ENCODE peak calls at places on chromosomes 5 and 9, in six cellular contexts. P is HCT116, E is HepG2, O is H1, C is K562, W is GM12878. M is an unnamed sample.

GRCh38 chr9:87076825-87077224 is 129.5 kb upstream of the GAS1 start:
- DNase-seq in P (no peak), E (no peak), O (no peak), W (no peak), C (no peak), M (peak)

GRCh38 chr9:126635661-126636439 is 22.1 kb downstream of the LMX1B start:
- DNase-seq in P (no peak), W (no peak), E (no peak), C (no peak), O (no peak), M (no peak)

GRCh38 chr9:112819635-112820496 is 69.3 kb downstream of the SNX30 start:
- DNase-seq in W (peak), O (no peak), C (peak), P (peak), E (peak), M (peak)

GRCh38 chr5:131640043-131640856 is 5.2 kb upstream of the RAPGEF6 start:
- DNase-seq in W (no peak), O (no peak), C (peak), P (no peak), E (no peak), M (peak)

GRCh38 chr9:23341346-23341745 is 484.7 kb downstream of the ELAVL2 start:
- DNase-seq in W (no peak), C (no peak), P (no peak), O (no peak), E (no peak), M (no peak)

GRCh38 chr5:117318528-117318927 is 743.9 kb upstream of the SEMA6A start:
- DNase-seq in W (no peak), P (peak), C (no peak), E (no peak), O (peak), M (no peak)

GRCh38 chr5:96809898-96810297 is 2.2 kb upstream of the ERAP1 start:
- DNase-seq in E (no peak), P (no peak), W (no peak), C (no peak), O (no peak), M (no peak)

GRCh38 chr5:40441733-40442132 is 238.0 kb upstream of the PTGER4 start:
- DNase-seq in P (no peak), W (no peak), O (no peak), C (no peak), E (peak), M (no peak)

GRCh38 chr9:133950206-133950915 is 41.8 kb downstream of the VAV2 start:
- DNase-seq in E (no peak), P (no peak), C (peak), W (no peak), O (no peak), M (peak)

GRCh38 chr9:133135193-133135745 is 14.2 kb upstream of the RALGDS start:
- DNase-seq in E (no peak), O (no peak), W (no peak), P (peak), C (no peak), M (peak)

GRCh38 chr9:93874242-93874641 is 80.9 kb downstream of the BARX1 start:
- DNase-seq in O (no peak), C (no peak), P (no peak), W (no peak), E (no peak), M (no peak)

GRCh38 chr5:43386960-43387362 is 25.2 kb downstream of the CCL28 start:
- DNase-seq in E (no peak), O (no peak), P (no peak), W (peak), C (no peak), M (peak)

GRCh38 chr9:105742088-105742487 is 47.7 kb downstream of the TMEM38B start:
- DNase-seq in W (no peak), P (no peak), E (no peak), O (no peak), C (no peak), M (no peak)

GRCh38 chr5:36458746-36459145 is 147.7 kb upstream of the SLC1A3 start:
- DNase-seq in P (no peak), W (no peak), O (no peak), C (no peak), E (no peak), M (no peak)

GRCh38 chr9:91978739-91979414 is 28.8 kb upstream of the ROR2 start:
- DNase-seq in E (no peak), P (peak), W (no peak), C (peak), O (peak), M (peak)

GRCh38 chr5:128338649-128339048 is 199.4 kb downstream of the FBN2 start:
- DNase-seq in O (no peak), C (no peak), P (no peak), W (no peak), E (no peak), M (no peak)

GRCh38 chr5:173234129-173234793 is 745 bp downstream of the NKX2-5 start:
- DNase-seq in E (no peak), W (no peak), C (no peak), P (no peak), O (peak), M (no peak)

GRCh38 chr5:164504141-164504772 is 998.8 kb downstream of the MAT2B start:
- DNase-seq in W (peak), P (peak), C (peak), E (peak), O (peak), M (peak)

GRCh38 chr9:133955821-133956411 is 36.2 kb downstream of the VAV2 start:
- DNase-seq in W (no peak), C (no peak), E (no peak), P (no peak), O (peak), M (peak)

GRCh38 chr9:86943223-86943870 is 4.0 kb downstream of the GAS1 start:
- DNase-seq in C (no peak), W (no peak), O (no peak), E (peak), P (no peak), M (no peak)

GRCh38 chr5:167863883-167864282 is 427.6 kb upstream of the WWC1 start:
- DNase-seq in P (no peak), C (no peak), O (peak), W (no peak), E (no peak), M (no peak)

DNA sequence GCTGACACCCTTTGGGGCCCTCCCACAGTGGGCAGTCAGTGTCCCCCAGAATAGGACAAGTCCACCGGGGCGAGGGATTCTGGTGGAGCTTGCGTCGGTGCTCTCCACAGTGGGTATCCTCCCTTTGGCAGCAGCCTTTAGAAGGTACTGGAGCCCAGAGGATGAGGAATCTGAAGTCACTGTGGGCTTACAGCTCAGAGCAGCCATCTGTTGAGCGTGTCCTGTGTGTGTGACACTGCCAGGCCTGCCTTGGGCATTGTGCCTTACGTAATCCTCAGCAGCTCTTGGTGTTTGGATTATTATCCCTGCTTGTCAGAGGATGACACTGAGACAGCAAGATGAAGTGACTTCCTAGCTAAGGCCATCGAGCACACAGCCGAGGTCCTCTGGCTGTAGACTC is 12.6 kb downstream of the URM1 start:
- DNase-seq in E (no peak), W (no peak), P (no peak), O (no peak), C (no peak), M (no peak)
- H3K9ac ChIP-seq in E (no peak), W (no peak), P (no peak), O (no peak), C (no peak), M (no peak)

GRCh38 chr5:6197427-6197826 is 180.9 kb downstream of the MED10 start:
- DNase-seq in E (no peak), W (no peak), C (no peak), O (no peak), P (no peak), M (no peak)

GRCh38 chr5:6194261-6194875 is 184.0 kb downstream of the MED10 start:
- DNase-seq in O (no peak), P (no peak), W (no peak), E (no peak), C (no peak), M (no peak)

GRCh38 chr5:6194906-6195612 is 183.3 kb downstream of the MED10 start:
- DNase-seq in O (no peak), E (no peak), W (no peak), C (no peak), P (no peak), M (no peak)

GRCh38 chr5:6193315-6193714 is 185.0 kb downstream of the MED10 start:
- DNase-seq in O (no peak), C (no peak), E (no peak), W (no peak), P (no peak), M (no peak)

DNA sequence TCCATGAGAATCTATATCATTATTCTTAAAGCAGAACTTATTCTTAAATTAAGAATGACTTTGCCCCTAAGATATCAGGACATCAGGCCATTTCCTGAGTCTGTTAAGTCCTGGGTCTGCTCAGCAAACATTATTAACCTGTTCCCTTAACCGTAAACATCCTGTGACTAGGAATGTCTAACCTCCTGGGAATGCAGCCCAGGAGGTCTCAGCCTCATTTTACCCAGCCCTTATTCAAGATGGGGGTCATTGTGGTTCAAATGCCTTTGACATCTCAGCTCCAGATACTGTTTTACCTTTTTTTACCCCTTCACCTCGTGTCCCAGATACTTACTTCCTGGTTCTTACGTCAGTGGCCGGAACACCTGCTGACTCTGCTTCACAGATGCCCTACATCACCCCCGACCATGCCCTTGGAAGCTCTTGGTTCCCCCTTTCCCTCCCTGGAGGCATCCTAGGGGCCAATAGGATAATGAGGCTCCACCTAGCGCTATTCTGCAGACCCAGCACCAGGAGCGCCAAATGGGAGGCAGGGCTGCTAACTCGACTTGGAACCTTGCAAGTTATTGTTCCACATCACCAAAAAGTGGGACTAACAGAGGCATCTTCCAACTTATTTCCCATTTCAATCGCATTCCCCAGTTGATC is 182.5 kb downstream of the MED10 start:
- DNase-seq in W (no peak), O (no peak), E (no peak), C (no peak), P (no peak), M (no peak)
- TF ChIP-seq CEBPB in W (no peak), O (no peak), E (no peak), C (no peak), P (no peak), M (no peak)

DNA sequence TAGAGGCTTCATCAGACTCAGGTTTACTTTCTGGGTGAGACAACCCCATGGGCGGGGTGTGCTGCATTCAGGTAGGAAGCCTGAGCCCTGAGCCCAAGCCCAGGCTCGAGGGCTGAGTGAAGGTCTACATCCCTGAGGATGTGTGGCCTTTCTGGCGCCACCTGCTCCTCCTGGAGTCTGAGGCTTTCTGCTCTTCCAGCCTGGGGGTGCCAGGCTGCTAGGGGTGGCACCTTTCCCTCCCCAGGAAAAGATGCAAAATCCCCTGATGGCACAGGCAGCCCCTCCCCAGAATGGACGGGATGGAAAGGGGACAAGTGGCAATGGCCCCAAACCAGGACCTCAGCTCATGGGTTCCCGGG is 44.4 kb upstream of the PRRC2B start:
- DNase-seq in O (no peak), E (no peak), C (no peak), W (no peak), P (no peak), M (no peak)
- H3K9ac ChIP-seq in O (no peak), E (peak), C (no peak), W (no peak), P (peak), M (no peak)

GRCh38 chr5:110356687-110357086 is 369.8 kb downstream of the TMEM232 start:
- DNase-seq in E (no peak), W (no peak), P (no peak), C (no peak), O (no peak), M (no peak)
- TF ChIP-seq CEBPB in E (no peak), W (no peak), P (no peak), C (no peak), O (no peak), M (no peak)

DNA sequence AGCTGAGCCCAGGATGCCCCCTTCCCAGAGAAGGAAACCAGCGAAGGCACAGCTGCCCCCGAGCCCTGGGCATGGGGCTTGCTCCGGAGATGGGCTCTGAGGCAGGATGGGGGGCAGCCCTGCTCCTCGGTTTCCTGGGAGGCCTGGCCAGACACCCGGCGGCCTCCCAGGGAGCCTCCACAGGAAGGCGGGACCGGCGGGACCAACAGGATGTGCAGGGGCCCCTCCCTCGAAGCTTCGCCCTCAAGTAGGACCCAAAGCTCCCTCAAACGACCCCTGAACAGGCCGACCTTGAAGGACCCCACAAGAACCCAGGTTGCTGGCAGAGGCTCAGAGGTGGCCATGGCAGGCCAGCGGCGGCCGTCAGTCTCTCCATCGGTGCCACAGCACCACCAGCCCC is 11.7 kb downstream of the EXD3 start:
- DNase-seq in W (no peak), O (no peak), C (no peak), E (no peak), P (no peak), M (no peak)
- H3K9ac ChIP-seq in W (no peak), O (no peak), C (no peak), E (no peak), P (peak), M (no peak)

GRCh38 chr9:77099388-77099787 is 77.9 kb upstream of the VPS13A start:
- DNase-seq in O (no peak), P (no peak), E (no peak), C (no peak), W (no peak), M (no peak)
- TF ChIP-seq CEBPB in O (no peak), P (no peak), E (no peak), C (no peak), W (no peak), M (no peak)

DNA sequence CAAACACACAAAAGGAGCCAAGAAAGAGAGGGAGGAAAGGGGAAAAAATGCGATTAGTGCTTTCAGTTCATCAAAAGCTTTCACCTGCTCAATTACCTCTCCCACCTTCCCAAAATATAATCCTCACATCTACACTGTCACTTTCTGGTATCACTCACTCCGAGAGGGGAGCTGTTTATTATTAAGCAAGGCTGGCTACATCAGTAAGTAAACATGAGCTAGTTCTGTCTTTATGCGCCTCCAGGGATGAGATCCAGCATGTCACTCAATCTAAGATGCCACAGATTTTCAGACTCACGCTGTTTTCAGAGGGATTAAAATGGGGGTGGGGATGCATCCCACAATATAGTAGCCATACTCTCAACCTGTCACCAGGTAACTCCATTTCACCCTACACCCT is 54.9 kb downstream of the TLE1 start:
- DNase-seq in E (peak), P (no peak), C (no peak), W (no peak), O (no peak), M (no peak)
- H3K9ac ChIP-seq in E (no peak), P (no peak), C (no peak), W (no peak), O (no peak), M (no peak)

M was measured in IMR-90.